ENCODE peak calls at places on chromosomes 11 and 22, in six cellular contexts. M, Q, S, Y, D and N are unnamed samples.
A peak's percentile ranks its signal among the peaks of the same experiment; 100 is the strongest.

GRCh38 chr11:61757213-61757862 is 4.9 kb downstream of the MYRF start:
- DNase-seq in D (no peak), Q (no peak), S (no peak), M (no peak), Y (no peak), N (no peak)

GRCh38 chr11:119044708-119045107 is 12.3 kb downstream of the HYOU1 start:
- DNase-seq in Q (no peak), S (no peak), D (peak; percentile 20), M (no peak), Y (no peak), N (no peak)

GRCh38 chr11:57421805-57422204 is 5.1 kb downstream of the SLC43A3 start:
- DNase-seq in Q (no peak), M (no peak), Y (no peak), D (no peak), S (no peak), N (no peak)

GRCh38 chr11:94154095-94154856 is 25.6 kb downstream of the PANX1 start:
- DNase-seq in M (no peak), Y (no peak), Q (no peak), D (no peak), S (no peak), N (no peak)

GRCh38 chr11:63764201-63764711 is 4.3 kb downstream of the ZFTA start:
- DNase-seq in M (no peak), S (no peak), Q (no peak), D (peak; percentile 75), Y (no peak), N (no peak)

GRCh38 chr11:12120031-12121008 is 9.9 kb downstream of the MICAL2 start:
- DNase-seq in Q (no peak), D (no peak), Y (no peak), S (no peak), M (no peak), N (no peak)

GRCh38 chr11:29328961-29329441 is 687.8 kb downstream of the KCNA4 start:
- DNase-seq in M (no peak), Y (peak; percentile 47), Q (no peak), S (peak; percentile 19), D (no peak), N (peak; percentile 84)

GRCh38 chr11:78731008-78731407 is 156.3 kb upstream of the NARS2 start:
- DNase-seq in S (no peak), D (no peak), M (no peak), Y (no peak), Q (no peak), N (no peak)

GRCh38 chr11:60343094-60343704 is 16.1 kb downstream of the MS4A6E start:
- DNase-seq in M (no peak), Y (peak; percentile 13), D (no peak), S (peak; percentile 61), Q (no peak), N (no peak)

GRCh38 chr11:28757725-28758515 is 649.7 kb downstream of the METTL15 start:
- DNase-seq in Y (no peak), S (no peak), Q (no peak), M (no peak), D (no peak), N (peak; percentile 93)

GRCh38 chr11:28566643-28567042 is 458.5 kb downstream of the METTL15 start:
- DNase-seq in D (peak; percentile 89), S (no peak), Y (peak; percentile 67), Q (peak; percentile 37), M (no peak), N (peak; percentile 98)

GRCh38 chr11:117621226-117621625 is 175.8 kb downstream of the DSCAML1 start:
- DNase-seq in D (no peak), Y (no peak), M (no peak), S (peak; percentile 3), Q (no peak), N (no peak)

GRCh38 chr22:35928273-35928798 is 100.3 kb downstream of the RBFOX2 start:
- DNase-seq in S (no peak), D (no peak), Y (no peak), M (no peak), Q (no peak), N (no peak)

GRCh38 chr11:44950625-44951472 is at the start of gene TP53I11:
- DNase-seq in S (no peak), M (peak; percentile 58), Q (peak; percentile 91), D (peak; percentile 93), Y (peak; percentile 87), N (peak; percentile 55)

GRCh38 chr11:8242480-8243280 is 21.0 kb downstream of the LMO1 start:
- DNase-seq in S (no peak), D (no peak), Y (no peak), Q (no peak), M (no peak), N (no peak)

GRCh38 chr11:61554172-61554988 is 26.5 kb downstream of the SYT7 start:
- DNase-seq in S (no peak), Y (no peak), D (no peak), M (no peak), Q (no peak), N (no peak)

GRCh38 chr11:63619967-63620366 is 5.7 kb upstream of the PLAAT3 start:
- DNase-seq in Y (no peak), S (no peak), D (no peak), Q (no peak), M (no peak), N (no peak)

GRCh38 chr22:42996646-42997365 is 18.1 kb downstream of the PACSIN2 start:
- DNase-seq in M (no peak), Q (no peak), Y (no peak), D (no peak), S (no peak), N (peak; percentile 75)

GRCh38 chr11:119149371-119150275 is 771 bp downstream of the ABCG4 start:
- DNase-seq in M (peak; percentile 15), D (peak; percentile 73), Q (no peak), S (no peak), Y (peak; percentile 36), N (no peak)

GRCh38 chr22:37025500-37026070 is 6.0 kb downstream of the MPST start:
- DNase-seq in D (peak; percentile 15), M (no peak), Y (no peak), S (no peak), Q (no peak), N (no peak)
- H3K27ac ChIP-seq in D (no peak overlapping the region), M (no peak overlapping the region), Y (no peak overlapping the region), S (no peak overlapping the region), Q (no peak overlapping the region), N (no peak overlapping the region)

DNA sequence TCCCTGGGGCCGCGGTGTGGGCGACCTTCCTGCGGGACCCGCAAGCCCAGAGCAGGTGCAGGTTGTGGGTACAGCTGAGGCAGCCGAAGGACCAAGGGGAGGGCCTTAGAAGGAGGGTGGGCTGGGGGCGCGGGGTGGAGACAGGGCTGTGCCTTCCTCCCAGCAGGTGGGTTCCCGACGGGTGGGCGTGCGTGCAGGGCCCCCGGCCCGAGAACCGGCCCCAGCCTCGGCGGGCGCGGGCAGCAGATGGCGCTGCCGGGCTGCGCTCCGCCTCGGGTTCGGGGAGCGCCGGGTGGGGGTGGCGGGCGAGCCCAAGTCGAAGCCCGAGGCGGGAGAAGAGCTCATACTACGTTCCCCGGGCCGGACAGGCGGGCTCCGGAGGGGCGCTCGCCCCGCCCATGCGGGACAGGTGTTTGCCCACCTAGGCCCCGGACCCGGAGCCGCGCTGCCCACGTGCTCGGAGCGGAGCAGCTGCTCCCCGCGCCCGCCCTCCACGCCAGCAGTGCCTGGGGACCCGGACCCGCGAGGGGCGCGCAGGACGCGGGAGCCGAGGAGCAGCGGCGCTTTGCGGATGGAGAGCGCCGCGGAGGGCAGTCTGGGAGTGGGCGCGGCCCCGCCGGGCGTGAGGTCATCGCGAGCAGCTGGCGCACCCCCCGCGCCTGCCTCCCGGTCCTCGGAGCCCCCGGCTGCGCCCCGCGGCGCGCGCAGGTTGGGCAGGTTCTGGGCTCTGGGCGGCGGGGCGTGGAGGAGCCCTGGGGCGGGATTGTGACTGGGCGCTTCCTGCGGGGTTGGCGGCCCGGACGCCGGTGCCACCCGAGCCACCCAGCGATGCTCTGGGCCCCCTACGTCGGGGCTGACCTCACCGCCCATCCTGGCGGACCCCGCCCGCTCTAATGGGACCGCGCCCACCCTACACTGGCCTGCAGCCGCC is 25.3 kb downstream of the DUSP8 start:
- DNase-seq in S (peak; percentile 45), Y (peak; percentile 83), M (peak; percentile 63), Q (no peak), D (peak; percentile 87), N (no peak)
- TF ChIP-seq CTCF in S (peak; percentile 77), Y (peak; percentile 67), M (peak; percentile 82), Q (peak; percentile 77), D (peak; percentile 75), N (peak; percentile 10)

DNA sequence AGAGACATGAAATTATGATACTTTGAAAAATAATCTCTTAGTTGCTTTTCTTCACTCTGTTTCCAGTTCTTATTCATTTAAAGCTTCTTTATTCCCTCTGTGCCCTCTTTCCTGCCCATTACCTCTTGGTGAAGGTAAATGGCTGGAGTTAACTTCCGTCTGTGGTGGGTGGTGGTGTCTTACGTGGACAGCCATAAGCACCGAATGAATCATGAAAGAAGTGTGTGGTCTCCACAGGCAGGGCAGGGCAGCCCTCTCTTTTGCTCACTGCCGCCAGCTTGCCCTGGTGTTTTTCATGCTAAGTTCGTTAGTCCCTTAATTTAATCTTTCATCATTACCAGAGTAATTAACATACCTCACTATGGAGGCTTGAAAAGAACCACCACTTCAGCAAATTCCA is 98.7 kb upstream of the SORL1-AS1 start:
- DNase-seq in Q (no peak), M (no peak), Y (no peak), D (no peak), S (no peak), N (no peak)
- H3K36me3 ChIP-seq in Q (peaks cover 23% of the 10 kb centered on the region), M (peaks cover 75% of the 10 kb centered on the region), Y (no peaks in the 10 kb centered on the region), D (peaks cover 5% of the 10 kb centered on the region), S (peaks cover 100% of the 10 kb centered on the region), N (no peaks in the 10 kb centered on the region)

GRCh38 chr22:17977371-17977770 is 47.0 kb downstream of the MICAL3 start:
- DNase-seq in Q (no peak), M (no peak), S (no peak), D (no peak), Y (no peak), N (no peak)
- H3K27ac ChIP-seq in Q (no peak overlapping the region), M (no peak overlapping the region), S (no peak overlapping the region), D (no peak overlapping the region), Y (no peak overlapping the region), N (no peak overlapping the region)